ENCODE peak calls at places on chromosomes 13 and 19, in nine cellular contexts. One of them, this sample, is unnamed.

GRCh38 chr13:45847554-45848224 is 3.9 kb downstream of the SIAH3 start:
- DNase-seq in activated T-helper 2 cell treated with anti-CD3 and anti-CD28 coated beads, Interferon-gamma antibody, Interleukin-2, Interleukin-4, amounts not matched to agents 10 μg/mL and 5 μg/mL and 100 μg/mL, durations not matched to agents 14 hours and 24 hours and 36 hours: peak
- DNase-seq in nephron progenitor cell: no peak
- DNase-seq in T follicular helper cell: peak
- DNase-seq in stimulated activated CD8-positive, alpha-beta memory T cell treated with anti-CD3 and anti-CD28 coated beads, Interleukin-7, amount 100 ng/mL, for 1 hour: no peak
- DNase-seq in neural crest cell: no peak
- DNase-seq in activated T-cell treated with anti-CD3 and anti-CD28 coated beads, Interleukin-2, amount 50 U/mL, for 72 hours: peak
- DNase-seq in EH: no peak
- DNase-seq in EL: no peak
- DNase-seq in this sample: peak

GRCh38 chr19:19485161-19485997 is 30.0 kb downstream of the TSSK6 start:
- DNase-seq in T follicular helper cell: no peak
- DNase-seq in EH: peak
- DNase-seq in stimulated activated CD8-positive, alpha-beta memory T cell treated with anti-CD3 and anti-CD28 coated beads, Interleukin-7, amount 100 ng/mL, for 1 hour: no peak
- DNase-seq in activated T-cell treated with anti-CD3 and anti-CD28 coated beads, Interleukin-2, amount 50 U/mL, for 72 hours: no peak
- DNase-seq in EL: peak
- DNase-seq in neural crest cell: no peak
- DNase-seq in activated T-helper 2 cell treated with anti-CD3 and anti-CD28 coated beads, Interferon-gamma antibody, Interleukin-2, Interleukin-4, amounts not matched to agents 10 μg/mL and 5 μg/mL and 100 μg/mL, durations not matched to agents 14 hours and 24 hours and 36 hours: no peak
- DNase-seq in nephron progenitor cell: no peak
- DNase-seq in this sample: peak

GRCh38 chr19:53112286-53112685 is 9.1 kb upstream of the ZNF160 start:
- DNase-seq in activated T-helper 2 cell treated with anti-CD3 and anti-CD28 coated beads, Interferon-gamma antibody, Interleukin-2, Interleukin-4, amounts not matched to agents 10 μg/mL and 5 μg/mL and 100 μg/mL, durations not matched to agents 14 hours and 24 hours and 36 hours: no peak
- DNase-seq in T follicular helper cell: no peak
- DNase-seq in nephron progenitor cell: no peak
- DNase-seq in neural crest cell: no peak
- DNase-seq in stimulated activated CD8-positive, alpha-beta memory T cell treated with anti-CD3 and anti-CD28 coated beads, Interleukin-7, amount 100 ng/mL, for 1 hour: no peak
- DNase-seq in EH: no peak
- DNase-seq in activated T-cell treated with anti-CD3 and anti-CD28 coated beads, Interleukin-2, amount 50 U/mL, for 72 hours: no peak
- DNase-seq in EL: no peak
- DNase-seq in this sample: no peak

GRCh38 chr19:17419154-17419490 is 725 bp upstream of the MVB12A start:
- DNase-seq in T follicular helper cell: no peak
- DNase-seq in EL: peak
- DNase-seq in activated T-cell treated with anti-CD3 and anti-CD28 coated beads, Interleukin-2, amount 50 U/mL, for 72 hours: no peak
- DNase-seq in stimulated activated CD8-positive, alpha-beta memory T cell treated with anti-CD3 and anti-CD28 coated beads, Interleukin-7, amount 100 ng/mL, for 1 hour: no peak
- DNase-seq in neural crest cell: no peak
- DNase-seq in EH: peak
- DNase-seq in activated T-helper 2 cell treated with anti-CD3 and anti-CD28 coated beads, Interferon-gamma antibody, Interleukin-2, Interleukin-4, amounts not matched to agents 10 μg/mL and 5 μg/mL and 100 μg/mL, durations not matched to agents 14 hours and 24 hours and 36 hours: no peak
- DNase-seq in nephron progenitor cell: no peak
- DNase-seq in this sample: no peak

GRCh38 chr19:49335784-49336481 is 727 bp downstream of the CD37 start:
- DNase-seq in nephron progenitor cell: no peak
- DNase-seq in T follicular helper cell: no peak
- DNase-seq in stimulated activated CD8-positive, alpha-beta memory T cell treated with anti-CD3 and anti-CD28 coated beads, Interleukin-7, amount 100 ng/mL, for 1 hour: no peak
- DNase-seq in EH: no peak
- DNase-seq in EL: no peak
- DNase-seq in activated T-cell treated with anti-CD3 and anti-CD28 coated beads, Interleukin-2, amount 50 U/mL, for 72 hours: peak
- DNase-seq in activated T-helper 2 cell treated with anti-CD3 and anti-CD28 coated beads, Interferon-gamma antibody, Interleukin-2, Interleukin-4, amounts not matched to agents 10 μg/mL and 5 μg/mL and 100 μg/mL, durations not matched to agents 14 hours and 24 hours and 36 hours: no peak
- DNase-seq in neural crest cell: no peak
- DNase-seq in this sample: no peak

GRCh38 chr19:6721113-6721474 is 644 bp upstream of the C3 start:
- DNase-seq in EL: no peak
- DNase-seq in activated T-helper 2 cell treated with anti-CD3 and anti-CD28 coated beads, Interferon-gamma antibody, Interleukin-2, Interleukin-4, amounts not matched to agents 10 μg/mL and 5 μg/mL and 100 μg/mL, durations not matched to agents 14 hours and 24 hours and 36 hours: no peak
- DNase-seq in nephron progenitor cell: no peak
- DNase-seq in activated T-cell treated with anti-CD3 and anti-CD28 coated beads, Interleukin-2, amount 50 U/mL, for 72 hours: no peak
- DNase-seq in T follicular helper cell: no peak
- DNase-seq in EH: no peak
- DNase-seq in stimulated activated CD8-positive, alpha-beta memory T cell treated with anti-CD3 and anti-CD28 coated beads, Interleukin-7, amount 100 ng/mL, for 1 hour: no peak
- DNase-seq in neural crest cell: no peak
- DNase-seq in this sample: no peak

GRCh38 chr19:35521124-35521743 is 6.9 kb downstream of the SBSN start:
- DNase-seq in stimulated activated CD8-positive, alpha-beta memory T cell treated with anti-CD3 and anti-CD28 coated beads, Interleukin-7, amount 100 ng/mL, for 1 hour: no peak
- DNase-seq in nephron progenitor cell: no peak
- DNase-seq in T follicular helper cell: no peak
- DNase-seq in activated T-cell treated with anti-CD3 and anti-CD28 coated beads, Interleukin-2, amount 50 U/mL, for 72 hours: no peak
- DNase-seq in EH: peak
- DNase-seq in neural crest cell: no peak
- DNase-seq in activated T-helper 2 cell treated with anti-CD3 and anti-CD28 coated beads, Interferon-gamma antibody, Interleukin-2, Interleukin-4, amounts not matched to agents 10 μg/mL and 5 μg/mL and 100 μg/mL, durations not matched to agents 14 hours and 24 hours and 36 hours: no peak
- DNase-seq in EL: no peak
- DNase-seq in this sample: no peak

GRCh38 chr13:111644750-111645149 is 324.3 kb downstream of the TEX29 start:
- DNase-seq in T follicular helper cell: no peak
- DNase-seq in nephron progenitor cell: no peak
- DNase-seq in activated T-helper 2 cell treated with anti-CD3 and anti-CD28 coated beads, Interferon-gamma antibody, Interleukin-2, Interleukin-4, amounts not matched to agents 10 μg/mL and 5 μg/mL and 100 μg/mL, durations not matched to agents 14 hours and 24 hours and 36 hours: no peak
- DNase-seq in EL: no peak
- DNase-seq in EH: no peak
- DNase-seq in stimulated activated CD8-positive, alpha-beta memory T cell treated with anti-CD3 and anti-CD28 coated beads, Interleukin-7, amount 100 ng/mL, for 1 hour: no peak
- DNase-seq in activated T-cell treated with anti-CD3 and anti-CD28 coated beads, Interleukin-2, amount 50 U/mL, for 72 hours: no peak
- DNase-seq in neural crest cell: no peak
- DNase-seq in this sample: no peak

GRCh38 chr13:105272660-105273631 is 1262.5 kb downstream of the EFNB2 start:
- DNase-seq in EL: no peak
- DNase-seq in EH: peak
- DNase-seq in T follicular helper cell: no peak
- DNase-seq in stimulated activated CD8-positive, alpha-beta memory T cell treated with anti-CD3 and anti-CD28 coated beads, Interleukin-7, amount 100 ng/mL, for 1 hour: no peak
- DNase-seq in nephron progenitor cell: no peak
- DNase-seq in activated T-helper 2 cell treated with anti-CD3 and anti-CD28 coated beads, Interferon-gamma antibody, Interleukin-2, Interleukin-4, amounts not matched to agents 10 μg/mL and 5 μg/mL and 100 μg/mL, durations not matched to agents 14 hours and 24 hours and 36 hours: no peak
- DNase-seq in neural crest cell: no peak
- DNase-seq in activated T-cell treated with anti-CD3 and anti-CD28 coated beads, Interleukin-2, amount 50 U/mL, for 72 hours: no peak
- DNase-seq in this sample: peak

GRCh38 chr13:24683833-24684599 is 3.8 kb downstream of the ATP12A start:
- DNase-seq in nephron progenitor cell: peak
- DNase-seq in EH: peak
- DNase-seq in neural crest cell: peak
- DNase-seq in activated T-cell treated with anti-CD3 and anti-CD28 coated beads, Interleukin-2, amount 50 U/mL, for 72 hours: peak
- DNase-seq in activated T-helper 2 cell treated with anti-CD3 and anti-CD28 coated beads, Interferon-gamma antibody, Interleukin-2, Interleukin-4, amounts not matched to agents 10 μg/mL and 5 μg/mL and 100 μg/mL, durations not matched to agents 14 hours and 24 hours and 36 hours: peak
- DNase-seq in EL: peak
- DNase-seq in stimulated activated CD8-positive, alpha-beta memory T cell treated with anti-CD3 and anti-CD28 coated beads, Interleukin-7, amount 100 ng/mL, for 1 hour: no peak
- DNase-seq in T follicular helper cell: peak
- DNase-seq in this sample: no peak

GRCh38 chr19:4981681-4981958 is 12.7 kb downstream of the KDM4B start:
- DNase-seq in EL: no peak
- DNase-seq in activated T-helper 2 cell treated with anti-CD3 and anti-CD28 coated beads, Interferon-gamma antibody, Interleukin-2, Interleukin-4, amounts not matched to agents 10 μg/mL and 5 μg/mL and 100 μg/mL, durations not matched to agents 14 hours and 24 hours and 36 hours: no peak
- DNase-seq in EH: no peak
- DNase-seq in T follicular helper cell: no peak
- DNase-seq in activated T-cell treated with anti-CD3 and anti-CD28 coated beads, Interleukin-2, amount 50 U/mL, for 72 hours: no peak
- DNase-seq in stimulated activated CD8-positive, alpha-beta memory T cell treated with anti-CD3 and anti-CD28 coated beads, Interleukin-7, amount 100 ng/mL, for 1 hour: no peak
- DNase-seq in nephron progenitor cell: no peak
- DNase-seq in neural crest cell: no peak
- DNase-seq in this sample: no peak

GRCh38 chr19:7257148-7258041 is 36.8 kb downstream of the INSR start:
- DNase-seq in activated T-helper 2 cell treated with anti-CD3 and anti-CD28 coated beads, Interferon-gamma antibody, Interleukin-2, Interleukin-4, amounts not matched to agents 10 μg/mL and 5 μg/mL and 100 μg/mL, durations not matched to agents 14 hours and 24 hours and 36 hours: no peak
- DNase-seq in EL: peak
- DNase-seq in stimulated activated CD8-positive, alpha-beta memory T cell treated with anti-CD3 and anti-CD28 coated beads, Interleukin-7, amount 100 ng/mL, for 1 hour: no peak
- DNase-seq in neural crest cell: no peak
- DNase-seq in nephron progenitor cell: no peak
- DNase-seq in EH: no peak
- DNase-seq in activated T-cell treated with anti-CD3 and anti-CD28 coated beads, Interleukin-2, amount 50 U/mL, for 72 hours: no peak
- DNase-seq in T follicular helper cell: no peak
- DNase-seq in this sample: no peak

GRCh38 chr19:34711890-34712289 is 22.2 kb upstream of the ZNF181 start:
- DNase-seq in EL: no peak
- DNase-seq in neural crest cell: no peak
- DNase-seq in nephron progenitor cell: no peak
- DNase-seq in activated T-helper 2 cell treated with anti-CD3 and anti-CD28 coated beads, Interferon-gamma antibody, Interleukin-2, Interleukin-4, amounts not matched to agents 10 μg/mL and 5 μg/mL and 100 μg/mL, durations not matched to agents 14 hours and 24 hours and 36 hours: no peak
- DNase-seq in EH: no peak
- DNase-seq in stimulated activated CD8-positive, alpha-beta memory T cell treated with anti-CD3 and anti-CD28 coated beads, Interleukin-7, amount 100 ng/mL, for 1 hour: no peak
- DNase-seq in T follicular helper cell: no peak
- DNase-seq in activated T-cell treated with anti-CD3 and anti-CD28 coated beads, Interleukin-2, amount 50 U/mL, for 72 hours: no peak
- DNase-seq in this sample: no peak

GRCh38 chr13:52002361-52002760 is 8.9 kb downstream of the ATP7B start:
- DNase-seq in EL: no peak
- DNase-seq in stimulated activated CD8-positive, alpha-beta memory T cell treated with anti-CD3 and anti-CD28 coated beads, Interleukin-7, amount 100 ng/mL, for 1 hour: no peak
- DNase-seq in EH: no peak
- DNase-seq in neural crest cell: no peak
- DNase-seq in T follicular helper cell: no peak
- DNase-seq in activated T-helper 2 cell treated with anti-CD3 and anti-CD28 coated beads, Interferon-gamma antibody, Interleukin-2, Interleukin-4, amounts not matched to agents 10 μg/mL and 5 μg/mL and 100 μg/mL, durations not matched to agents 14 hours and 24 hours and 36 hours: no peak
- DNase-seq in activated T-cell treated with anti-CD3 and anti-CD28 coated beads, Interleukin-2, amount 50 U/mL, for 72 hours: no peak
- DNase-seq in nephron progenitor cell: no peak
- DNase-seq in this sample: no peak

GRCh38 chr19:54030895-54031586 is 32.7 kb downstream of the VSTM1 start:
- DNase-seq in nephron progenitor cell: no peak
- DNase-seq in activated T-helper 2 cell treated with anti-CD3 and anti-CD28 coated beads, Interferon-gamma antibody, Interleukin-2, Interleukin-4, amounts not matched to agents 10 μg/mL and 5 μg/mL and 100 μg/mL, durations not matched to agents 14 hours and 24 hours and 36 hours: no peak
- DNase-seq in activated T-cell treated with anti-CD3 and anti-CD28 coated beads, Interleukin-2, amount 50 U/mL, for 72 hours: no peak
- DNase-seq in EH: peak
- DNase-seq in EL: peak
- DNase-seq in neural crest cell: no peak
- DNase-seq in T follicular helper cell: no peak
- DNase-seq in stimulated activated CD8-positive, alpha-beta memory T cell treated with anti-CD3 and anti-CD28 coated beads, Interleukin-7, amount 100 ng/mL, for 1 hour: no peak
- DNase-seq in this sample: no peak

GRCh38 chr19:41321600-41322270 is 11.8 kb downstream of the CCDC97 start:
- DNase-seq in activated T-helper 2 cell treated with anti-CD3 and anti-CD28 coated beads, Interferon-gamma antibody, Interleukin-2, Interleukin-4, amounts not matched to agents 10 μg/mL and 5 μg/mL and 100 μg/mL, durations not matched to agents 14 hours and 24 hours and 36 hours: no peak
- DNase-seq in neural crest cell: peak
- DNase-seq in T follicular helper cell: no peak
- DNase-seq in EH: peak
- DNase-seq in activated T-cell treated with anti-CD3 and anti-CD28 coated beads, Interleukin-2, amount 50 U/mL, for 72 hours: peak
- DNase-seq in EL: peak
- DNase-seq in nephron progenitor cell: peak
- DNase-seq in stimulated activated CD8-positive, alpha-beta memory T cell treated with anti-CD3 and anti-CD28 coated beads, Interleukin-7, amount 100 ng/mL, for 1 hour: no peak
- DNase-seq in this sample: peak